ENCODE peak calls at places on chromosomes 3 and 15, in five cellular contexts. One of them, this sample, is unnamed.

GRCh38 chr3:101966202-101966722 is 116.9 kb downstream of the NFKBIZ start:
- DNase-seq in A549: no peak
- DNase-seq in WTC11: no peak
- DNase-seq in activated T-helper 9 cell treated with anti-CD3 and anti-CD28 coated beads, Interleukin-2, amount 50 U/mL, for 16 hours: no peak
- DNase-seq in iPS-NIHi11: no peak
- DNase-seq in this sample: no peak

GRCh38 chr3:69731080-69731479 is 8.2 kb upstream of the MITF start:
- DNase-seq in A549: no peak
- DNase-seq in WTC11: no peak
- DNase-seq in activated T-helper 9 cell treated with anti-CD3 and anti-CD28 coated beads, Interleukin-2, amount 50 U/mL, for 16 hours: no peak
- DNase-seq in iPS-NIHi11: no peak
- DNase-seq in this sample: no peak

GRCh38 chr3:106824856-106825255 is 552.4 kb upstream of the CCDC54 start:
- DNase-seq in A549: peak
- DNase-seq in WTC11: peak
- DNase-seq in activated T-helper 9 cell treated with anti-CD3 and anti-CD28 coated beads, Interleukin-2, amount 50 U/mL, for 16 hours: no peak
- DNase-seq in iPS-NIHi11: peak
- DNase-seq in this sample: peak

GRCh38 chr3:31770822-31771326 is 210.2 kb downstream of the OSBPL10 start:
- DNase-seq in A549: no peak
- DNase-seq in WTC11: no peak
- DNase-seq in activated T-helper 9 cell treated with anti-CD3 and anti-CD28 coated beads, Interleukin-2, amount 50 U/mL, for 16 hours: no peak
- DNase-seq in iPS-NIHi11: no peak
- DNase-seq in this sample: no peak

GRCh38 chr3:108914774-108915641 is 38.7 kb downstream of the GUCA1C start:
- DNase-seq in A549: peak
- DNase-seq in WTC11: peak
- DNase-seq in activated T-helper 9 cell treated with anti-CD3 and anti-CD28 coated beads, Interleukin-2, amount 50 U/mL, for 16 hours: peak
- DNase-seq in iPS-NIHi11: peak
- DNase-seq in this sample: peak

GRCh38 chr15:78944669-78945407 is at the start of gene CTSH:
- DNase-seq in A549: peak
- DNase-seq in WTC11: peak
- DNase-seq in activated T-helper 9 cell treated with anti-CD3 and anti-CD28 coated beads, Interleukin-2, amount 50 U/mL, for 16 hours: peak
- DNase-seq in iPS-NIHi11: peak
- DNase-seq in this sample: peak

GRCh38 chr3:155859859-155860258 is 5.6 kb upstream of the SLC33A1 start:
- DNase-seq in A549: peak
- DNase-seq in WTC11: no peak
- DNase-seq in activated T-helper 9 cell treated with anti-CD3 and anti-CD28 coated beads, Interleukin-2, amount 50 U/mL, for 16 hours: no peak
- DNase-seq in iPS-NIHi11: no peak
- DNase-seq in this sample: no peak

GRCh38 chr3:116288480-116288879 is 156.8 kb downstream of the LSAMP start:
- DNase-seq in A549: no peak
- DNase-seq in WTC11: no peak
- DNase-seq in activated T-helper 9 cell treated with anti-CD3 and anti-CD28 coated beads, Interleukin-2, amount 50 U/mL, for 16 hours: no peak
- DNase-seq in iPS-NIHi11: no peak
- DNase-seq in this sample: no peak

This sample was measured in GM23338.